ENCODE peak calls at places on chromosomes 11 and 22, in five cellular contexts. E is dermis microvascular lymphatic vessel endothelial cell, V is HEK293T, H is putamen, J is hippocampal formation. C is an unnamed sample.

GRCh38 chr22:50118557-50119168 is 28.9 kb downstream of the MOV10L1 start:
- DNase-seq in E (no peak), J (no peak), H (no peak), V (no peak), C (no peak)

GRCh38 chr22:43293661-43294392 is 49.3 kb downstream of the SCUBE1 start:
- DNase-seq in E (no peak), J (no peak), H (no peak), V (no peak), C (no peak)

GRCh38 chr11:9277176-9277575 is 12.0 kb upstream of the DENND5A start:
- DNase-seq in E (no peak), V (no peak), J (no peak), H (no peak), C (no peak)

GRCh38 chr11:131785801-131786200 is 415.4 kb downstream of the NTM start:
- DNase-seq in J (no peak), V (no peak), E (no peak), H (no peak), C (no peak)

GRCh38 chr22:25668437-25668836 is 73.6 kb upstream of the MYO18B start:
- DNase-seq in J (no peak), H (no peak), V (no peak), E (no peak), C (no peak)

GRCh38 chr22:47552541-47553205 is 790.2 kb downstream of the TBC1D22A start:
- DNase-seq in J (no peak), H (no peak), V (no peak), E (no peak), C (no peak)

GRCh38 chr22:36180038-36180880 is 19.7 kb upstream of the APOL3 start:
- DNase-seq in E (peak), V (peak), H (no peak), J (peak), C (peak)

GRCh38 chr22:20402960-20403778 is 9.2 kb downstream of the ZNF74 start:
- DNase-seq in H (no peak), E (no peak), V (no peak), J (no peak), C (no peak)

GRCh38 chr11:61737131-61737530 is 15.3 kb upstream of the MYRF start:
- DNase-seq in V (no peak), E (no peak), H (no peak), J (no peak), C (no peak)

GRCh38 chr11:6437993-6438392 is 2.8 kb downstream of the HPX start:
- DNase-seq in J (no peak), V (no peak), E (no peak), H (no peak), C (no peak)

GRCh38 chr22:50191041-50191740 is 5.5 kb downstream of the TRABD start:
- DNase-seq in E (no peak), V (no peak), H (no peak), J (no peak), C (no peak)

GRCh38 chr11:69384548-69385465 is 90.9 kb downstream of the MYEOV start:
- DNase-seq in J (no peak), E (no peak), V (no peak), H (no peak), C (no peak)

GRCh38 chr22:24593810-24594568 is 1.1 kb upstream of the LRRC75B start:
- DNase-seq in V (no peak), J (no peak), H (no peak), E (no peak), C (no peak)

GRCh38 chr11:130050272-130050671 is 19.4 kb upstream of the APLP2 start:
- DNase-seq in V (no peak), H (no peak), J (no peak), E (no peak), C (peak)

GRCh38 chr22:24155597-24156145 is 25.6 kb upstream of the SUSD2 start:
- DNase-seq in V (peak), J (peak), H (no peak), E (no peak), C (peak)

GRCh38 chr11:119741369-119742262 is 12.6 kb upstream of the NECTIN1 start:
- DNase-seq in E (no peak), V (peak), J (peak), H (peak), C (peak)

GRCh38 chr11:74444173-74444832 is 23.0 kb downstream of the KCNE3 start:
- DNase-seq in J (no peak), E (no peak), V (no peak), H (no peak), C (no peak)

GRCh38 chr11:34262601-34263081 is 95.2 kb downstream of the ABTB2 start:
- DNase-seq in H (peak), J (peak), V (no peak), E (no peak), C (peak)

C was measured in Ammon's horn.